ENCODE peak calls at places on chromosomes 7 and 10, in six cellular contexts. B, F, C, T, Y and E are unnamed samples.

GRCh38 chr7:44962483-44963251 is 16.1 kb downstream of the MYO1G start:
- DNase-seq in B (peak; percentile 61), F (peak; percentile 75), C (no peak), T (no peak), Y (no peak), E (no peak)

GRCh38 chr7:100655908-100656674 is at the start of gene ACTL6B:
- DNase-seq in B (peak; percentile 94), F (peak; percentile 95), C (no peak), T (no peak), Y (no peak), E (peak; percentile 100)

GRCh38 chr10:122102146-122102866 is 113.3 kb downstream of the TACC2 start:
- DNase-seq in B (no peak), F (no peak), C (no peak), T (no peak), Y (no peak), E (no peak)

GRCh38 chr10:120613180-120613579 is 156.2 kb downstream of the PLPP4 start:
- DNase-seq in B (no peak), F (no peak), C (no peak), T (no peak), Y (no peak), E (no peak)

GRCh38 chr10:110279062-110279986 is 25.4 kb downstream of the SMNDC1 start:
- DNase-seq in B (peak; percentile 20), F (peak; percentile 79), C (peak; percentile 65), T (no peak), Y (peak; percentile 28), E (peak; percentile 12)

GRCh38 chr7:16652888-16653287 is 6.9 kb downstream of the BZW2 start:
- DNase-seq in B (no peak), F (no peak), C (no peak), T (no peak), Y (no peak), E (no peak)

GRCh38 chr10:17784701-17785100 is 24.4 kb upstream of the MRC1 start:
- DNase-seq in B (no peak), F (no peak), C (no peak), T (no peak), Y (no peak), E (no peak)

GRCh38 chr7:88363869-88364268 is 57.2 kb upstream of the STEAP4 start:
- DNase-seq in B (no peak), F (no peak), C (no peak), T (no peak), Y (no peak), E (no peak)

GRCh38 chr10:96789571-96790108 is 42.5 kb upstream of the LCOR start:
- DNase-seq in B (no peak), F (no peak), C (no peak), T (no peak), Y (peak; percentile 37), E (peak; percentile 68)

GRCh38 chr7:87599336-87599735 is 1.3 kb downstream of the ABCB1 start:
- DNase-seq in B (no peak), F (no peak), C (peak; percentile 77), T (no peak), Y (peak; percentile 60), E (peak; percentile 33)

GRCh38 chr7:82017334-82017943 is 247.6 kb upstream of the HGF start:
- DNase-seq in B (no peak), F (peak; percentile 47), C (peak; percentile 9), T (no peak), Y (no peak), E (no peak)

GRCh38 chr10:22252286-22252800 is 34.5 kb upstream of the EBLN1 start:
- DNase-seq in B (peak; percentile 41), F (no peak), C (no peak), T (no peak), Y (no peak), E (no peak)

GRCh38 chr7:90709501-90710465 is 113.7 kb downstream of the CDK14 start:
- DNase-seq in B (no peak), F (no peak), C (no peak), T (no peak), Y (no peak), E (no peak)

GRCh38 chr10:128187788-128188185 is 61.6 kb upstream of the MKI67 start:
- DNase-seq in B (no peak), F (no peak), C (no peak), T (no peak), Y (no peak), E (no peak)

GRCh38 chr10:128189176-128189575 is 63.0 kb upstream of the MKI67 start:
- DNase-seq in B (no peak), F (no peak), C (no peak), T (no peak), Y (no peak), E (no peak)

GRCh38 chr10:128185627-128186026 is 59.4 kb upstream of the MKI67 start:
- DNase-seq in B (no peak), F (peak; percentile 14), C (no peak), T (no peak), Y (no peak), E (no peak)

GRCh38 chr10:128191847-128192246 is 65.6 kb upstream of the MKI67 start:
- DNase-seq in B (no peak), F (no peak), C (no peak), T (no peak), Y (no peak), E (no peak)

GRCh38 chr10:128186959-128187787 is 61.0 kb upstream of the MKI67 start:
- DNase-seq in B (no peak), F (no peak), C (no peak), T (no peak), Y (no peak), E (no peak)
- TF ChIP-seq CREB1 in B (no peak), F (no peak), C (no peak), T (no peak), Y (no peak), E (no peak)

GRCh38 chr10:30199376-30200018 is 140.1 kb upstream of the JCAD start:
- DNase-seq in B (no peak), F (no peak), C (peak; percentile 12), T (no peak), Y (no peak), E (no peak)
- TF ChIP-seq CREB1 in B (no peak), F (no peak), C (no peak), T (no peak), Y (no peak), E (no peak)

GRCh38 chr10:62019685-62020361 is 118.3 kb downstream of the ARID5B start:
- DNase-seq in B (no peak), F (peak; percentile 12), C (no peak), T (no peak), Y (no peak), E (no peak)

GRCh38 chr10:62021978-62022802 is 120.7 kb downstream of the ARID5B start:
- DNase-seq in B (no peak), F (no peak), C (no peak), T (no peak), Y (no peak), E (no peak)

GRCh38 chr10:62022830-62023229 is 121.3 kb downstream of the ARID5B start:
- DNase-seq in B (no peak), F (no peak), C (no peak), T (no peak), Y (no peak), E (no peak)

GRCh38 chr10:62020362-62020730 is 118.8 kb downstream of the ARID5B start:
- DNase-seq in B (no peak), F (peak; percentile 10), C (no peak), T (no peak), Y (no peak), E (no peak)

DNA sequence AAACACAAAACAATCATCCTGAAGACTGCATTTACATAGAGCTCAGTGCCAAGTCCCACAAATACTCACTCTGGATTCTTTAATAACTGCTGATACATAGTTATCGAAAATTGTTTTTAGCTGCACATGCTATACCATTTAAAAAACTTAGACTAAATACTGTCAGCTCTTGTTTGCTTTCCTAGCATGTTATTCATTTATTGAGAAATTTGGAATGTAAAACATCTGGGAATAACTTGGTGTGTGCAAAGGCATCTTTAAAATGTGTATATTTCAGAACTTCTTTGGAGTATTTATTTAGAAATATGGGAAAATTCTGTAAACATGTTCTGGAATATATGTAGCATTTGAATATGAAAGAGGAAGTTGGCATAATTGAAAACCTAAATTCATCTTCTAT is 119.6 kb downstream of the ARID5B start:
- DNase-seq in B (no peak), F (no peak), C (no peak), T (no peak), Y (no peak), E (no peak)
- TF ChIP-seq CREB1 in B (no peak), F (no peak), C (no peak), T (no peak), Y (no peak), E (no peak)

GRCh38 chr10:34001831-34002230 is 667.4 kb upstream of the NRP1 start:
- DNase-seq in B (no peak), F (no peak), C (no peak), T (no peak), Y (no peak), E (no peak)

GRCh38 chr10:34003561-34003960 is 669.1 kb upstream of the NRP1 start:
- DNase-seq in B (no peak), F (no peak), C (no peak), T (no peak), Y (no peak), E (no peak)

GRCh38 chr10:34001087-34001580 is 666.7 kb upstream of the NRP1 start:
- DNase-seq in B (no peak), F (no peak), C (peak; percentile 50), T (no peak), Y (no peak), E (no peak)

GRCh38 chr10:34006471-34006870 is 672.0 kb upstream of the NRP1 start:
- DNase-seq in B (no peak), F (no peak), C (peak; percentile 31), T (no peak), Y (no peak), E (no peak)

GRCh38 chr10:34002896-34003295 is 668.4 kb upstream of the NRP1 start:
- DNase-seq in B (no peak), F (no peak), C (no peak), T (no peak), Y (no peak), E (no peak)
- TF ChIP-seq CREB1 in B (no peak), F (no peak), C (no peak), T (no peak), Y (no peak), E (no peak)